ENCODE peak calls at places on chromosome 12, in four cellular contexts. One of them, this sample, is unnamed.
A peak's percentile ranks its signal among the peaks of the same experiment; 100 is the strongest.

GRCh38 chr12:100716949-100717732 is 77.4 kb upstream of the ANO4 start:
- DNase-seq in heart left ventricle: peak; percentile 58
- DNase-seq in ovary: peak; percentile 36
- DNase-seq in CD8-positive, alpha-beta memory T cell: no peak
- DNase-seq in this sample: no peak

GRCh38 chr12:52608826-52609630 is 7.8 kb upstream of the KRT72 start:
- DNase-seq in heart left ventricle: no peak
- DNase-seq in ovary: no peak
- DNase-seq in CD8-positive, alpha-beta memory T cell: no peak
- DNase-seq in this sample: no peak

GRCh38 chr12:82461851-82462250 is 103.5 kb downstream of the METTL25 start:
- DNase-seq in heart left ventricle: no peak
- DNase-seq in ovary: no peak
- DNase-seq in CD8-positive, alpha-beta memory T cell: no peak
- DNase-seq in this sample: no peak

GRCh38 chr12:11075642-11076041 is 13.5 kb upstream of the TAS2R46 start:
- DNase-seq in heart left ventricle: no peak
- DNase-seq in ovary: no peak
- DNase-seq in CD8-positive, alpha-beta memory T cell: no peak
- DNase-seq in this sample: no peak

GRCh38 chr12:64627781-64628180 is 17.5 kb downstream of the RASSF3 start:
- DNase-seq in heart left ventricle: no peak
- DNase-seq in ovary: no peak
- DNase-seq in CD8-positive, alpha-beta memory T cell: no peak
- DNase-seq in this sample: no peak

GRCh38 chr12:95218164-95218851 is 701 bp downstream of the VEZT start:
- DNase-seq in heart left ventricle: no peak
- DNase-seq in ovary: no peak
- DNase-seq in CD8-positive, alpha-beta memory T cell: peak; percentile 61
- DNase-seq in this sample: no peak

GRCh38 chr12:2682301-2683282 is 112.2 kb upstream of the FKBP4 start:
- DNase-seq in heart left ventricle: no peak
- DNase-seq in ovary: no peak
- DNase-seq in CD8-positive, alpha-beta memory T cell: peak; percentile 68
- DNase-seq in this sample: peak; percentile 83

GRCh38 chr12:15851919-15852318 is 30.3 kb upstream of the STRAP start:
- DNase-seq in heart left ventricle: no peak
- DNase-seq in ovary: no peak
- DNase-seq in CD8-positive, alpha-beta memory T cell: no peak
- DNase-seq in this sample: no peak

GRCh38 chr12:57954768-57955167 is 13.4 kb downstream of the ATP23 start:
- DNase-seq in heart left ventricle: no peak
- DNase-seq in ovary: no peak
- DNase-seq in CD8-positive, alpha-beta memory T cell: no peak
- DNase-seq in this sample: no peak

GRCh38 chr12:95415451-95415850 is 58.5 kb upstream of the METAP2 start:
- DNase-seq in heart left ventricle: no peak
- DNase-seq in ovary: no peak
- DNase-seq in CD8-positive, alpha-beta memory T cell: no peak
- DNase-seq in this sample: no peak

GRCh38 chr12:25386823-25387134 is 136.1 kb upstream of the KRAS start:
- DNase-seq in heart left ventricle: no peak
- DNase-seq in ovary: peak; percentile 62
- DNase-seq in CD8-positive, alpha-beta memory T cell: no peak
- DNase-seq in this sample: no peak

GRCh38 chr12:9024512-9024911 is 35.2 kb downstream of the KLRG1 start:
- DNase-seq in heart left ventricle: no peak
- DNase-seq in ovary: no peak
- DNase-seq in CD8-positive, alpha-beta memory T cell: no peak
- DNase-seq in this sample: no peak
- H3K4me1 ChIP-seq in heart left ventricle: no peaks in the 10 kb centered on the region
- H3K4me1 ChIP-seq in ovary: no peaks in the 10 kb centered on the region
- H3K4me1 ChIP-seq in CD8-positive, alpha-beta memory T cell: peaks cover 61% of the 10 kb centered on the region
- H3K4me1 ChIP-seq in this sample: no peaks in the 10 kb centered on the region

GRCh38 chr12:9647825-9648700 is 21.4 kb upstream of the CLEC2D start:
- DNase-seq in heart left ventricle: peak; percentile 90
- DNase-seq in ovary: peak; percentile 89
- DNase-seq in CD8-positive, alpha-beta memory T cell: peak; percentile 95
- DNase-seq in this sample: peak; percentile 94
- H3K4me1 ChIP-seq in heart left ventricle: peaks cover 28% of the 10 kb centered on the region
- H3K4me1 ChIP-seq in ovary: peaks cover 3% of the 10 kb centered on the region
- H3K4me1 ChIP-seq in CD8-positive, alpha-beta memory T cell: peaks cover 50% of the 10 kb centered on the region
- H3K4me1 ChIP-seq in this sample: peaks cover 24% of the 10 kb centered on the region

GRCh38 chr12:132556801-132557200 is 53.6 kb downstream of the LRCOL1 start:
- DNase-seq in heart left ventricle: no peak
- DNase-seq in ovary: no peak
- DNase-seq in CD8-positive, alpha-beta memory T cell: no peak
- DNase-seq in this sample: no peak

GRCh38 chr12:132558861-132559623 is 51.3 kb downstream of the LRCOL1 start:
- DNase-seq in heart left ventricle: no peak
- DNase-seq in ovary: no peak
- DNase-seq in CD8-positive, alpha-beta memory T cell: no peak
- DNase-seq in this sample: no peak

GRCh38 chr12:132559652-132560420 is 50.5 kb downstream of the LRCOL1 start:
- DNase-seq in heart left ventricle: no peak
- DNase-seq in ovary: peak; percentile 70
- DNase-seq in CD8-positive, alpha-beta memory T cell: no peak
- DNase-seq in this sample: peak; percentile 57

GRCh38 chr12:132557291-132557968 is 53.0 kb downstream of the LRCOL1 start:
- DNase-seq in heart left ventricle: no peak
- DNase-seq in ovary: no peak
- DNase-seq in CD8-positive, alpha-beta memory T cell: no peak
- DNase-seq in this sample: no peak

GRCh38 chr12:132557969-132558856 is 52.2 kb downstream of the LRCOL1 start:
- DNase-seq in heart left ventricle: no peak
- DNase-seq in ovary: no peak
- DNase-seq in CD8-positive, alpha-beta memory T cell: no peak
- DNase-seq in this sample: no peak
- H3K4me1 ChIP-seq in heart left ventricle: peaks cover 21% of the 10 kb centered on the region
- H3K4me1 ChIP-seq in ovary: peaks cover 12% of the 10 kb centered on the region
- H3K4me1 ChIP-seq in CD8-positive, alpha-beta memory T cell: peaks cover 26% of the 10 kb centered on the region
- H3K4me1 ChIP-seq in this sample: no peaks in the 10 kb centered on the region

GRCh38 chr12:110038741-110039084 is 9.6 kb downstream of the C12orf76 start:
- DNase-seq in heart left ventricle: no peak
- DNase-seq in ovary: no peak
- DNase-seq in CD8-positive, alpha-beta memory T cell: no peak
- DNase-seq in this sample: no peak

GRCh38 chr12:110039085-110039807 is 9.1 kb downstream of the C12orf76 start:
- DNase-seq in heart left ventricle: no peak
- DNase-seq in ovary: no peak
- DNase-seq in CD8-positive, alpha-beta memory T cell: no peak
- DNase-seq in this sample: peak; percentile 86

GRCh38 chr12:110037315-110037714 is 11.0 kb downstream of the C12orf76 start:
- DNase-seq in heart left ventricle: no peak
- DNase-seq in ovary: no peak
- DNase-seq in CD8-positive, alpha-beta memory T cell: no peak
- DNase-seq in this sample: no peak

DNA sequence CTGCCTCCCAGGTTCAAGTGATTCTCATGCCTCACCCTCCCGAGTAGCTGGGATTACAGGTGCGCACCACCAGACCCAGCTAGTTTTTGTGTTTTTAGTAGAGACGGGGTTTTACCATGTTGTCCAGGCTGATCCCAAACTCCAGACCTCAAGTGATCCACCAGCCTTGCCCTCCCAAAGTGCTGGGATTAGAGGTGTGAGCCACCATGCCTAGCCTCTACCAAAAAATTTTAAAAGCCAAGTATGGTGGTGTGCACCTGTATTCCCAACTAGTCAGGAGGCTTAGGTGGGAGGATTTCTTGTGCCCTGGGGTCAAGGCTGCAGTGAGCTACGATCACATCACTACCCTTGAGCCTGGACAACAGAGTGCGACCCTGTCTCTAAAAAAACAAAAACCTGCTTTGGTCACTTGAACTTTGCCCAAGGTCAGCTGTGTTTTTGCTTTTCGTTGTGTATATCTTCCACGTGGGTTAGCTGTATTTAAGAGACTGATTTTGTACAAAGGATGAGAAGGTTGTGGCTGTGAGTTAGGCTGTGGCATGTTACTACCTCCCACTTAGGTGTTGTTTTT is 12.7 kb downstream of the C12orf76 start:
- DNase-seq in heart left ventricle: no peak
- DNase-seq in ovary: no peak
- DNase-seq in CD8-positive, alpha-beta memory T cell: no peak
- DNase-seq in this sample: no peak
- H3K4me1 ChIP-seq in heart left ventricle: no peaks in the 10 kb centered on the region
- H3K4me1 ChIP-seq in ovary: peaks cover 6% of the 10 kb centered on the region
- H3K4me1 ChIP-seq in CD8-positive, alpha-beta memory T cell: peaks cover 19% of the 10 kb centered on the region
- H3K4me1 ChIP-seq in this sample: peaks cover 32% of the 10 kb centered on the region

GRCh38 chr12:120851444-120851843 is 52.7 kb downstream of the SPPL3 start:
- DNase-seq in heart left ventricle: no peak
- DNase-seq in ovary: no peak
- DNase-seq in CD8-positive, alpha-beta memory T cell: no peak
- DNase-seq in this sample: no peak

GRCh38 chr12:120847392-120848157 is 56.6 kb downstream of the SPPL3 start:
- DNase-seq in heart left ventricle: no peak
- DNase-seq in ovary: no peak
- DNase-seq in CD8-positive, alpha-beta memory T cell: no peak
- DNase-seq in this sample: no peak

GRCh38 chr12:120851939-120852338 is 52.2 kb downstream of the SPPL3 start:
- DNase-seq in heart left ventricle: no peak
- DNase-seq in ovary: no peak
- DNase-seq in CD8-positive, alpha-beta memory T cell: no peak
- DNase-seq in this sample: no peak

GRCh38 chr12:120846721-120847120 is 57.4 kb downstream of the SPPL3 start:
- DNase-seq in heart left ventricle: no peak
- DNase-seq in ovary: no peak
- DNase-seq in CD8-positive, alpha-beta memory T cell: no peak
- DNase-seq in this sample: no peak

DNA sequence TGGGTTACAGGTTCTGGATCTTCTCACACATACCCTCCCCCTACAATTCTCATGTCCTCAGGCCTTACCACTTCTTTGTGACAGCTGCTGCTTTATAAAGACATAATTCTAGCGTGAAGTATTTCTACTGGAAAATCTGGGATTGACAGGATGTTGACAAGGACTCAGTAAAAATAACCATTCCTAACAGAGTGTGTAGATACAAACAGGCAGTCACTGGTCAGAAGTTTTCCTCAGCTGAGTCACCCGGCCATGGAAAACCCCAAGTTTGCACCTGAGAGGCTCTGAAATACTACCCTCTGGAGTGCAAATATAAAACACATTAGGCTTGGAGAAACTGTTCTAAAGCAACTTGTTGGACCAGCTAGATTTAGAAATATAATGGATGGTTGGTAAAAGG is 54.4 kb downstream of the SPPL3 start:
- DNase-seq in heart left ventricle: no peak
- DNase-seq in ovary: no peak
- DNase-seq in CD8-positive, alpha-beta memory T cell: no peak
- DNase-seq in this sample: no peak
- H3K4me1 ChIP-seq in heart left ventricle: peaks cover 64% of the 10 kb centered on the region
- H3K4me1 ChIP-seq in ovary: peaks cover 23% of the 10 kb centered on the region
- H3K4me1 ChIP-seq in CD8-positive, alpha-beta memory T cell: peaks cover 31% of the 10 kb centered on the region
- H3K4me1 ChIP-seq in this sample: peaks cover 10% of the 10 kb centered on the region

GRCh38 chr12:111440152-111440551 is 34.4 kb downstream of the SH2B3 start:
- DNase-seq in heart left ventricle: no peak
- DNase-seq in ovary: no peak
- DNase-seq in CD8-positive, alpha-beta memory T cell: no peak
- DNase-seq in this sample: no peak
- H3K4me1 ChIP-seq in heart left ventricle: peaks cover 92% of the 10 kb centered on the region
- H3K4me1 ChIP-seq in ovary: peaks cover 12% of the 10 kb centered on the region
- H3K4me1 ChIP-seq in CD8-positive, alpha-beta memory T cell: peaks cover 91% of the 10 kb centered on the region
- H3K4me1 ChIP-seq in this sample: no peaks in the 10 kb centered on the region

DNA sequence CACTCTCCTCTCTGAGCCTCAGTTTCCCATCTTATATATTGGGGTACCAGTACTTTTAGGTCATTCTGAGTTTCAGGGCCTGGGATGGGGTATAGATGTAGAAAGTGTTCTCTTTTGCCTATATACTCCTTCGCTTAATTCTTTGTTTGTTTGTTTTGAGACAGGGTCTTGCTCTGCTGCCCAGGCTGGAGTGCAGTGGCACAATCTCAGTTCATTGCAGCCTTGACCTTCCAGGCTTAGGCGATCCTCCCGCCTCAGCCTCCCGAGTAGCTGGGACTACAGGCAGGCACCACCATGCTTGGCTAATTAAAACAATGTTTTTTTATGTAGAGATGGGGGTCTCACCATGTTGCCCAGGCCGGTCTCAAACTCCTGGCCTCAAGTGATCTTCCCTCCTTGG is 152.1 kb downstream of the AACS start:
- DNase-seq in heart left ventricle: no peak
- DNase-seq in ovary: no peak
- DNase-seq in CD8-positive, alpha-beta memory T cell: no peak
- DNase-seq in this sample: no peak
- H3K4me1 ChIP-seq in heart left ventricle: no peaks in the 10 kb centered on the region
- H3K4me1 ChIP-seq in ovary: no peaks in the 10 kb centered on the region
- H3K4me1 ChIP-seq in CD8-positive, alpha-beta memory T cell: no peaks in the 10 kb centered on the region
- H3K4me1 ChIP-seq in this sample: no peaks in the 10 kb centered on the region

GRCh38 chr12:111768159-111768895 is 1.6 kb downstream of the ALDH2 start:
- DNase-seq in heart left ventricle: no peak
- DNase-seq in ovary: no peak
- DNase-seq in CD8-positive, alpha-beta memory T cell: no peak
- DNase-seq in this sample: no peak
- H3K4me1 ChIP-seq in heart left ventricle: peaks cover 21% of the 10 kb centered on the region
- H3K4me1 ChIP-seq in ovary: peaks cover 18% of the 10 kb centered on the region
- H3K4me1 ChIP-seq in CD8-positive, alpha-beta memory T cell: peaks cover 4% of the 10 kb centered on the region
- H3K4me1 ChIP-seq in this sample: peaks cover 24% of the 10 kb centered on the region

This sample was measured in Caco-2.